ENCODE peak calls at places on chromosomes 5 and 9, in four cellular contexts. One of them, this sample, is unnamed. For H3K36me3, the result is how much of the 10 kb centered on the place peaks cover.

GRCh38 chr9:9949948-9950347 is 662.9 kb downstream of the PTPRD start:
- DNase-seq in lung: no peak
- DNase-seq in uterus: no peak
- DNase-seq in OCI-LY7: no peak
- DNase-seq in this sample: no peak

GRCh38 chr9:4826417-4827166 is 33.8 kb downstream of the RCL1 start:
- DNase-seq in uterus: no peak
- DNase-seq in OCI-LY7: no peak
- DNase-seq in lung: no peak
- DNase-seq in this sample: no peak

GRCh38 chr5:20575515-20575914 is 587.5 kb upstream of the CDH18 start:
- DNase-seq in OCI-LY7: no peak
- DNase-seq in uterus: no peak
- DNase-seq in lung: no peak
- DNase-seq in this sample: no peak

GRCh38 chr5:116532762-116533525 is 41.7 kb downstream of the SEMA6A start:
- DNase-seq in uterus: no peak
- DNase-seq in lung: no peak
- DNase-seq in OCI-LY7: no peak
- DNase-seq in this sample: no peak

GRCh38 chr5:19534751-19535150 is 453.2 kb downstream of the CDH18 start:
- DNase-seq in uterus: no peak
- DNase-seq in OCI-LY7: no peak
- DNase-seq in lung: no peak
- DNase-seq in this sample: no peak

GRCh38 chr5:126348855-126349635 is 74.2 kb upstream of the GRAMD2B start:
- DNase-seq in lung: no peak
- DNase-seq in uterus: no peak
- DNase-seq in OCI-LY7: no peak
- DNase-seq in this sample: no peak

GRCh38 chr9:133403766-133404439 is 13.9 kb downstream of the REXO4 start:
- DNase-seq in uterus: no peak
- DNase-seq in lung: peak
- DNase-seq in OCI-LY7: peak
- DNase-seq in this sample: peak

GRCh38 chr5:55903121-55903701 is 52.1 kb downstream of the IL31RA start:
- DNase-seq in uterus: no peak
- DNase-seq in OCI-LY7: no peak
- DNase-seq in lung: no peak
- DNase-seq in this sample: peak

GRCh38 chr9:2158111-2158610 is 143.0 kb downstream of the SMARCA2 start:
- DNase-seq in lung: peak
- DNase-seq in uterus: peak
- DNase-seq in OCI-LY7: peak
- DNase-seq in this sample: peak

GRCh38 chr9:124126571-124127289 is 115.2 kb downstream of the LHX2 start:
- DNase-seq in OCI-LY7: peak
- DNase-seq in lung: peak
- DNase-seq in uterus: peak
- DNase-seq in this sample: peak

GRCh38 chr9:121499427-121500164 is at the start of gene GGTA1:
- DNase-seq in lung: peak
- DNase-seq in uterus: peak
- DNase-seq in OCI-LY7: no peak
- DNase-seq in this sample: peak

GRCh38 chr5:174052636-174053035 is 7.1 kb downstream of the NSG2 start:
- DNase-seq in OCI-LY7: no peak
- DNase-seq in uterus: no peak
- DNase-seq in lung: no peak
- DNase-seq in this sample: peak

GRCh38 chr9:79667716-79668458 is 96.1 kb downstream of the TLE4 start:
- DNase-seq in OCI-LY7: no peak
- DNase-seq in uterus: no peak
- DNase-seq in lung: no peak
- DNase-seq in this sample: peak

GRCh38 chr5:41281215-41281810 is 68.0 kb upstream of the C6 start:
- DNase-seq in OCI-LY7: no peak
- DNase-seq in uterus: no peak
- DNase-seq in lung: no peak
- DNase-seq in this sample: no peak

GRCh38 chr9:128627127-128627715 is 29.4 kb downstream of the DYNC2I2 start:
- DNase-seq in OCI-LY7: no peak
- DNase-seq in lung: no peak
- DNase-seq in uterus: no peak
- DNase-seq in this sample: no peak

GRCh38 chr9:37994639-37995347 is 74.2 kb downstream of the SHB start:
- DNase-seq in lung: peak
- DNase-seq in uterus: peak
- DNase-seq in OCI-LY7: no peak
- DNase-seq in this sample: peak

GRCh38 chr5:159156426-159156835 is 52.9 kb downstream of the RNF145 start:
- DNase-seq in uterus: no peak
- DNase-seq in lung: no peak
- DNase-seq in OCI-LY7: peak
- DNase-seq in this sample: no peak

GRCh38 chr9:32426278-32426939 is 42.0 kb downstream of the ACO1 start:
- DNase-seq in lung: no peak
- DNase-seq in OCI-LY7: no peak
- DNase-seq in uterus: no peak
- DNase-seq in this sample: peak

GRCh38 chr9:6901179-6901578 is 143.4 kb downstream of the KDM4C start:
- DNase-seq in OCI-LY7: no peak
- DNase-seq in lung: no peak
- DNase-seq in uterus: no peak
- DNase-seq in this sample: no peak

GRCh38 chr5:180115326-180116076 is 43.9 kb upstream of the RNF130 start:
- DNase-seq in lung: no peak
- DNase-seq in OCI-LY7: no peak
- DNase-seq in uterus: no peak
- DNase-seq in this sample: no peak

GRCh38 chr5:76443399-76443798 is 40.3 kb downstream of the IQGAP2 start:
- DNase-seq in OCI-LY7: no peak
- DNase-seq in uterus: no peak
- DNase-seq in lung: no peak
- DNase-seq in this sample: peak

GRCh38 chr5:112630246-112631009 is 107.3 kb upstream of the APC start:
- DNase-seq in uterus: no peak
- DNase-seq in OCI-LY7: no peak
- DNase-seq in lung: no peak
- DNase-seq in this sample: no peak

GRCh38 chr5:37133939-37134338 is 115.2 kb downstream of the CPLANE1 start:
- DNase-seq in OCI-LY7: no peak
- DNase-seq in uterus: no peak
- DNase-seq in lung: no peak
- DNase-seq in this sample: no peak

GRCh38 chr9:135069556-135070197 is 17.8 kb upstream of the OLFM1 start:
- DNase-seq in OCI-LY7: no peak
- DNase-seq in lung: no peak
- DNase-seq in uterus: peak
- DNase-seq in this sample: peak

GRCh38 chr5:127827451-127827850 is 124.3 kb downstream of the CCDC192 start:
- DNase-seq in OCI-LY7: no peak
- DNase-seq in uterus: no peak
- DNase-seq in lung: no peak
- DNase-seq in this sample: no peak

GRCh38 chr5:137561572-137561971 is 62.4 kb upstream of the SPOCK1 start:
- DNase-seq in uterus: no peak
- DNase-seq in lung: no peak
- DNase-seq in OCI-LY7: no peak
- DNase-seq in this sample: no peak

GRCh38 chr5:126376443-126376842 is 46.8 kb upstream of the GRAMD2B start:
- DNase-seq in OCI-LY7: no peak
- DNase-seq in lung: no peak
- DNase-seq in uterus: peak
- DNase-seq in this sample: no peak

GRCh38 chr5:1819458-1819857 is 18.3 kb downstream of the NDUFS6 start:
- DNase-seq in OCI-LY7: no peak
- DNase-seq in uterus: no peak
- DNase-seq in lung: no peak
- DNase-seq in this sample: no peak
- H3K36me3 ChIP-seq in OCI-LY7: half or more
- H3K36me3 ChIP-seq in uterus: under half
- H3K36me3 ChIP-seq in lung: under half
- H3K36me3 ChIP-seq in this sample: under half

GRCh38 chr9:86046080-86046636 is 53.2 kb downstream of the GOLM1 start:
- DNase-seq in lung: no peak
- DNase-seq in OCI-LY7: no peak
- DNase-seq in uterus: no peak
- DNase-seq in this sample: no peak

GRCh38 chr9:86045654-86046053 is 53.7 kb downstream of the GOLM1 start:
- DNase-seq in OCI-LY7: no peak
- DNase-seq in lung: no peak
- DNase-seq in uterus: no peak
- DNase-seq in this sample: no peak

GRCh38 chr9:86043586-86043985 is 55.8 kb downstream of the GOLM1 start:
- DNase-seq in OCI-LY7: no peak
- DNase-seq in uterus: no peak
- DNase-seq in lung: no peak
- DNase-seq in this sample: no peak

GRCh38 chr9:86042226-86042625 is 57.1 kb downstream of the GOLM1 start:
- DNase-seq in uterus: no peak
- DNase-seq in OCI-LY7: no peak
- DNase-seq in lung: no peak
- DNase-seq in this sample: no peak

GRCh38 chr9:86043999-86044398 is 55.4 kb downstream of the GOLM1 start:
- DNase-seq in uterus: no peak
- DNase-seq in OCI-LY7: no peak
- DNase-seq in lung: no peak
- DNase-seq in this sample: no peak
- TF ChIP-seq CTCF in uterus: no peak
- TF ChIP-seq CTCF in OCI-LY7: no peak
- TF ChIP-seq CTCF in lung: no peak
- TF ChIP-seq CTCF in this sample: no peak

GRCh38 chr5:151454889-151455288 is 7.5 kb downstream of the SLC36A1 start:
- DNase-seq in lung: no peak
- DNase-seq in uterus: no peak
- DNase-seq in OCI-LY7: no peak
- DNase-seq in this sample: no peak
- H3K4me3 ChIP-seq in lung: no peak
- H3K4me3 ChIP-seq in uterus: no peak
- H3K4me3 ChIP-seq in OCI-LY7: no peak
- H3K4me3 ChIP-seq in this sample: no peak

GRCh38 chr9:100292414-100292813 is 60.3 kb downstream of the TEX10 start:
- DNase-seq in lung: no peak
- DNase-seq in uterus: no peak
- DNase-seq in OCI-LY7: no peak
- DNase-seq in this sample: no peak

GRCh38 chr9:100294806-100295205 is 57.9 kb downstream of the TEX10 start:
- DNase-seq in OCI-LY7: no peak
- DNase-seq in uterus: no peak
- DNase-seq in lung: no peak
- DNase-seq in this sample: peak

GRCh38 chr9:100296407-100296806 is 56.3 kb downstream of the TEX10 start:
- DNase-seq in OCI-LY7: no peak
- DNase-seq in lung: no peak
- DNase-seq in uterus: no peak
- DNase-seq in this sample: no peak

GRCh38 chr9:100294341-100294740 is 58.4 kb downstream of the TEX10 start:
- DNase-seq in OCI-LY7: no peak
- DNase-seq in uterus: no peak
- DNase-seq in lung: no peak
- DNase-seq in this sample: no peak

DNA sequence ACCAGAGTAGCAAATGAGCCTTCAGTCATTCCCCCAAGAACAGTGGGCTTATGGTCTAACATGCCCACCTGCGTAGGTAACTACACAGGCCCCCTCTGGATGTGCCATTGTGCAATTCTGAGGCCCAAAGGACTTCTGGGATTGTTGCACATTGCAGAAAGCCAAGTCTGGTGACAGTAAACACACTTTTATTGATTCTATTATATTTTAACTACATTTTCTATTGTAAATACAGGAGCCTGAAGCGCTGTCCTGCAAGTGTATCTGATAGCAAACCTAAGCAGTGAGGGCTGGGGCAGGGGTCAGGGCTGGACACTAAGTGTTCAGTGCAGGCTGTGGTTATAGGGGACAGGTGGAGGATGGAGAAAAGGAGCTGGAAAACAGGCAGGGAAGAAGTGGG is 57.5 kb downstream of the TEX10 start:
- DNase-seq in lung: no peak
- DNase-seq in uterus: no peak
- DNase-seq in OCI-LY7: no peak
- DNase-seq in this sample: no peak
- H3K36me3 ChIP-seq in lung: under half
- H3K36me3 ChIP-seq in uterus: under half
- H3K36me3 ChIP-seq in OCI-LY7: half or more
- H3K36me3 ChIP-seq in this sample: under half

GRCh38 chr5:144697847-144698262 is 527.2 kb downstream of the KCTD16 start:
- DNase-seq in lung: no peak
- DNase-seq in uterus: no peak
- DNase-seq in OCI-LY7: no peak
- DNase-seq in this sample: no peak
- TF ChIP-seq CTCF in lung: no peak
- TF ChIP-seq CTCF in uterus: no peak
- TF ChIP-seq CTCF in OCI-LY7: no peak
- TF ChIP-seq CTCF in this sample: no peak

DNA sequence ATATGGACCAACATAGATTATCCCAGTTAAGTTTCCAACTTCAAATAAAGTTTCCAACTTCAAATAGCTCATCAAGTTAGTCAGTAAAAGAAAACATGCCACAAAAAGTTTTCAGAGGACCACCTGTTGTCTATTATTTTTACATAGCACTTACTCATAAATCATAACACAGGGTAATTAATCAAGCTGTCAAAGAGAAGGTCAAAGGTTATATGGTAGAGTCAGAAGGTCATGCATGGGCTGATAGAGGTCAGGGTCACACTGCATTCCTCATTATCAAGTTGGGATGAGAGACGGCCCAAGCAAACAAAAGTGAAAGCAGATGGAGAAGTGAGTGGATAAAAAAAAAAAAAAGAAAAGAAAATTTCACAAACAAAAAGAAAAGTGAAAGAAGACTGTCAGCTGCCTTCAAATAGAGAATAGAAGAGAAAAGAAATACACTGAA is 145.5 kb upstream of the POU5F2 start:
- DNase-seq in OCI-LY7: no peak
- DNase-seq in uterus: no peak
- DNase-seq in lung: no peak
- DNase-seq in this sample: no peak
- H3K4me3 ChIP-seq in OCI-LY7: no peak
- H3K4me3 ChIP-seq in uterus: no peak
- H3K4me3 ChIP-seq in lung: no peak
- H3K4me3 ChIP-seq in this sample: no peak

GRCh38 chr5:141422742-141423291 is 2.0 kb downstream of the PCDHGA11 start:
- DNase-seq in lung: no peak
- DNase-seq in uterus: no peak
- DNase-seq in OCI-LY7: no peak
- DNase-seq in this sample: no peak

GRCh38 chr5:141420855-141421488 is at the start of gene PCDHGA11:
- DNase-seq in lung: no peak
- DNase-seq in OCI-LY7: peak
- DNase-seq in uterus: no peak
- DNase-seq in this sample: no peak

GRCh38 chr5:141419074-141419880 is 1.6 kb upstream of the PCDHGA11 start:
- DNase-seq in lung: no peak
- DNase-seq in uterus: no peak
- DNase-seq in OCI-LY7: no peak
- DNase-seq in this sample: no peak

GRCh38 chr5:141421489-141421855 is 621 bp downstream of the PCDHGA11 start:
- DNase-seq in OCI-LY7: no peak
- DNase-seq in uterus: no peak
- DNase-seq in lung: no peak
- DNase-seq in this sample: no peak
- H3K36me3 ChIP-seq in OCI-LY7: under half
- H3K36me3 ChIP-seq in uterus: under half
- H3K36me3 ChIP-seq in lung: under half
- H3K36me3 ChIP-seq in this sample: under half

This sample was measured in body of pancreas.